ENCODE peak calls at places on chromosomes 16 and 17, in four cellular contexts. I, F, X and G are unnamed samples.

GRCh38 chr16:8600144-8600856 is 10.0 kb upstream of the TMEM114 start:
- DNase-seq in I (no peak), X (no peak), F (no peak), G (no peak)

GRCh38 chr16:10256855-10257641 is 74.8 kb upstream of the GRIN2A start:
- DNase-seq in X (peak), I (no peak), F (peak), G (no peak)

GRCh38 chr17:752620-753219 is 656 bp upstream of the GEMIN4 start:
- DNase-seq in I (peak), F (peak), X (peak), G (no peak)

GRCh38 chr16:69217433-69217832 is 30.5 kb downstream of the SNTB2 start:
- DNase-seq in I (no peak), F (no peak), X (no peak), G (no peak)

GRCh38 chr17:28008526-28008925 is 34.0 kb upstream of the NLK start:
- DNase-seq in I (no peak), F (peak), X (peak), G (no peak)

GRCh38 chr16:13453938-13454553 is 465.9 kb upstream of the ERCC4 start:
- DNase-seq in I (no peak), X (peak), F (peak), G (no peak)

GRCh38 chr16:24776486-24777220 is 47.2 kb downstream of the TNRC6A start:
- DNase-seq in X (no peak), I (no peak), F (peak), G (no peak)

GRCh38 chr17:72022328-72022727 is 98.5 kb upstream of the SOX9 start:
- DNase-seq in X (no peak), I (no peak), F (no peak), G (no peak)

GRCh38 chr16:66524601-66525164 is 25.2 kb downstream of the TK2 start:
- DNase-seq in I (no peak), F (no peak), X (no peak), G (peak)

GRCh38 chr16:1194665-1195392 is 30.2 kb downstream of the TPSG1 start:
- DNase-seq in F (no peak), X (no peak), I (no peak), G (no peak)

GRCh38 chr16:10530685-10531084 is 49.7 kb downstream of the EMP2 start:
- DNase-seq in F (no peak), I (no peak), X (no peak), G (no peak)

GRCh38 chr16:23948949-23949392 is 113.2 kb downstream of the PRKCB start:
- DNase-seq in X (no peak), F (no peak), I (no peak), G (no peak)

GRCh38 chr16:1152123-1152638 is 725 bp upstream of the CACNA1H start:
- DNase-seq in I (no peak), F (no peak), X (peak), G (no peak)

GRCh38 chr17:34370997-34371395 is 8.0 kb upstream of the CCL1 start:
- DNase-seq in I (no peak), F (no peak), X (no peak), G (peak)

GRCh38 chr17:49545007-49545660 is 30.5 kb upstream of the NXPH3 start:
- DNase-seq in F (no peak), X (no peak), I (no peak), G (no peak)

GRCh38 chr17:78514521-78514920 is 62.7 kb downstream of the DNAH17 start:
- DNase-seq in X (no peak), F (no peak), I (no peak), G (no peak)

GRCh38 chr16:15778204-15778743 is 78.6 kb downstream of the MYH11 start:
- DNase-seq in F (no peak), X (no peak), I (no peak), G (no peak)

GRCh38 chr17:46166692-46167249 is 26.5 kb downstream of the KANSL1 start:
- DNase-seq in X (no peak), I (no peak), F (no peak), G (no peak)
- H3K4me3 ChIP-seq in X (no peak), I (no peak), F (no peak), G (no peak)

GRCh38 chr16:58375386-58375785 is 16.9 kb upstream of the GINS3 start:
- DNase-seq in F (no peak), I (no peak), X (no peak), G (no peak)
- H3K4me3 ChIP-seq in F (no peak), I (no peak), X (no peak), G (no peak)

GRCh38 chr17:76735006-76735405 is 2.1 kb downstream of the SRSF2 start:
- DNase-seq in X (no peak), I (no peak), F (no peak), G (no peak)

GRCh38 chr17:76733618-76733957 is 3.5 kb downstream of the SRSF2 start:
- DNase-seq in F (no peak), X (no peak), I (no peak), G (no peak)

GRCh38 chr17:76732734-76733617 is 4.2 kb downstream of the SRSF2 start:
- DNase-seq in X (no peak), F (no peak), I (no peak), G (no peak)

GRCh38 chr17:76735586-76736348 is 1.4 kb downstream of the SRSF2 start:
- DNase-seq in X (no peak), F (no peak), I (no peak), G (no peak)

GRCh38 chr17:76734080-76734840 is 2.9 kb downstream of the SRSF2 start:
- DNase-seq in I (no peak), X (no peak), F (no peak), G (no peak)
- H3K4me3 ChIP-seq in I (no peak), X (no peak), F (peak), G (peak)

DNA sequence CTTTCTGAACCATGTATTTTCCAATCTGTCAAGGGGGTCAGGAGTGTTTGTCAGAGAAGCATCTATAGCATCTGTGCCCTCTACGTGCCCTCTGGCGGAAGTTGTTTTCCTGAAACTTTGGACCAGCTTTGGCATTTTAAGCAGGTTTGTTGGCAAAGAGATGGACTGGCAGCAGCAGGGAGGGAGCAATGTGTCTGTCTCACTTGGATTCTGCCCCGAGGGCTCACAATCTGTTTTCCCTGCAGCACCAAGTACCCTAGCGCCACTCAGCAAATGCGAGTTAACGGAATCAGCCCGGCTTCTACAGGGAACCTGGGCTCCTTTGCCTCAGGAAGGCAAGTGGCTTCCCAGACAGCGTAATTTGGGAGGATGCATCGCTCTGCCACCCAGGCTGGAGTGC is 17.4 kb downstream of the DUSP14 start:
- DNase-seq in F (no peak), I (no peak), X (no peak), G (no peak)
- H3K4me3 ChIP-seq in F (no peak), I (no peak), X (no peak), G (no peak)

DNA sequence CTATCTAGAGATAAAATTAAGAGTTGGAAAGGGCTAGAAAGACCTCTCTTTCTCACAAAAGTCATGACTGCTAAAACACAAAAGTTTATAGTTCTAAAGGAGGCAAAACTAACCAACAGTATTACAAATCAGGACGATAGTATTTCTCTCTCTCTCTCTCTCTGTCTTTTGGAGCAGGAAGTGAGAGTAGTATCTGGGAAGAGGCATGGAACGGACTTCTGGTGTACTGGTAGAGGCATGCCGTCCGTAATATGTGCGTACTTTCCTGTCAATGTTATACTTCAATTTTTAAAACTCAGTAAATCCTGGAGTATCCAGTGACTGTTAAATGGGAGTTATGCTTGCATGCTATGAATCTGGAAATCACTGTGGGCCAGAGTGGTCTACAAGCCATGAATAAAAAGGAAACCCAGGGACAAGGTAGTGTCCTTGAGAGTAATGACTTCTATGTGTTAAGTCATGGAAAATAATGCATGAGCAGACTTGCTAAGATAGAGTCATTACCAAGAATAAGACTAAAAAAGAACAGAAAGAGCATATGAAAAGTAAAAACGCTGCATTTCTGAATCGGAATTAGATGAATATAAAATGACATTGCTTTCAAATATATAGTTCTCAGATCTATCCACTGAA is 49.8 kb upstream of the ANKFY1 start:
- DNase-seq in X (no peak), F (no peak), I (no peak), G (no peak)
- H3K4me3 ChIP-seq in X (no peak), F (no peak), I (no peak), G (no peak)

DNA sequence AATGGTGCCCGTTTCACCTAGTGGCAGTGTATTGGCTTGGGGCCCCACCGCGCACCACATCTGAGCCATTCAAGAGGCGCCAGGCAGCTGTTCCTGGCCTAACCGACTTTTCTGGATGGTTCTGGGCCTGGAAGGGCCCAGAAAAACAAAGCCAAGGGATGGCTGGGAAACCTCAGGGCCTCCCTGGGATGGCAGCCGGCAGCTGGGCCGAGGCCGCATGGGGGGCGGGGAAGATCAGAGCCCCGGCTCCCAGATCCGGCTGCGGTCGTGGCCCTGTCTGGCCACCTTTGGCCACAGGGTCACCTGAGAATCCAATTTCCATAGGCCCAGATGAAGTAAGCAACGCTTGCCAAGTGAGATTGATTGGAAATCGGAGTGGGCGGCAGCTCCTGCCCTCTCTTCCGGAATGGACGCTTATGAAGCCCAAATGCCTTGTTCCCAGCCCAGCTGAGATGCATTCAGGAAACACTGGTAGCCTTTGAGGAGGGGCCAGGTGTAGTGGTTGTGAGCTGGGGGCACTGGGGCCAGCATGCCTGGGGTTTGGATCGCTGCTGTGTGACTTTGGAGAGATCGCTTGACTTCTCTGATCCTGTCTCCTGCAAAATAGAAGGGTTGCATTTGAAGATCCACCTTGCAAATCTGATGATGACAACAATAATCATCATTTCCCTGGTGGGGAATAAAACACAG is 163.8 kb upstream of the GSE1 start:
- DNase-seq in I (no peak), X (no peak), F (no peak), G (no peak)
- H3K4me3 ChIP-seq in I (no peak), X (no peak), F (no peak), G (no peak)